ENCODE peak calls at places on chromosomes 12 and 14, in four cellular contexts. One of them, this sample, is unnamed.

GRCh38 chr14:29311983-29312382 is 545.4 kb downstream of the FOXG1 start:
- DNase-seq in right lobe of liver: no peak
- DNase-seq in neural progenitor cell: no peak
- DNase-seq in lower lobe of right lung: no peak
- DNase-seq in this sample: no peak

GRCh38 chr12:93662961-93663728 is 14.0 kb upstream of the CRADD start:
- DNase-seq in neural progenitor cell: no peak
- DNase-seq in lower lobe of right lung: no peak
- DNase-seq in right lobe of liver: peak
- DNase-seq in this sample: no peak

GRCh38 chr14:91369628-91370445 is 47.8 kb downstream of the CCDC88C start:
- DNase-seq in lower lobe of right lung: no peak
- DNase-seq in neural progenitor cell: no peak
- DNase-seq in right lobe of liver: no peak
- DNase-seq in this sample: no peak

GRCh38 chr14:96053600-96054381 is 14.6 kb downstream of the C14orf132 start:
- DNase-seq in neural progenitor cell: no peak
- DNase-seq in lower lobe of right lung: no peak
- DNase-seq in right lobe of liver: no peak
- DNase-seq in this sample: no peak

GRCh38 chr12:63916561-63917476 is 72.3 kb downstream of the SRGAP1 start:
- DNase-seq in neural progenitor cell: no peak
- DNase-seq in right lobe of liver: no peak
- DNase-seq in lower lobe of right lung: no peak
- DNase-seq in this sample: no peak

GRCh38 chr12:41577995-41578394 is 389.9 kb downstream of the PDZRN4 start:
- DNase-seq in neural progenitor cell: no peak
- DNase-seq in right lobe of liver: no peak
- DNase-seq in lower lobe of right lung: no peak
- DNase-seq in this sample: no peak

GRCh38 chr12:6211421-6211869 is 11.2 kb downstream of the CD9 start:
- DNase-seq in lower lobe of right lung: no peak
- DNase-seq in neural progenitor cell: no peak
- DNase-seq in right lobe of liver: no peak
- DNase-seq in this sample: no peak

GRCh38 chr14:68636597-68636996 is 156.3 kb downstream of the ZFP36L1 start:
- DNase-seq in lower lobe of right lung: no peak
- DNase-seq in right lobe of liver: no peak
- DNase-seq in neural progenitor cell: no peak
- DNase-seq in this sample: no peak

GRCh38 chr14:38171197-38171596 is 36.5 kb upstream of the SSTR1 start:
- DNase-seq in right lobe of liver: no peak
- DNase-seq in neural progenitor cell: no peak
- DNase-seq in lower lobe of right lung: peak
- DNase-seq in this sample: no peak

GRCh38 chr12:57852620-57853509 is 6.3 kb upstream of the CTDSP2 start:
- DNase-seq in neural progenitor cell: peak
- DNase-seq in right lobe of liver: no peak
- DNase-seq in lower lobe of right lung: peak
- DNase-seq in this sample: peak

GRCh38 chr14:29521526-29522137 is 406.0 kb downstream of the PRKD1 start:
- DNase-seq in lower lobe of right lung: no peak
- DNase-seq in neural progenitor cell: peak
- DNase-seq in right lobe of liver: no peak
- DNase-seq in this sample: no peak

GRCh38 chr12:47773062-47773857 is at the start of gene SLC48A1:
- DNase-seq in lower lobe of right lung: peak
- DNase-seq in right lobe of liver: peak
- DNase-seq in neural progenitor cell: peak
- DNase-seq in this sample: peak

GRCh38 chr12:15662303-15662980 is 126.7 kb downstream of the EPS8 start:
- DNase-seq in right lobe of liver: no peak
- DNase-seq in neural progenitor cell: no peak
- DNase-seq in lower lobe of right lung: no peak
- DNase-seq in this sample: no peak

GRCh38 chr12:59927041-59927440 is 331.2 kb downstream of the SLC16A7 start:
- DNase-seq in right lobe of liver: no peak
- DNase-seq in lower lobe of right lung: no peak
- DNase-seq in neural progenitor cell: no peak
- DNase-seq in this sample: no peak

GRCh38 chr12:69966409-69966808 is 141.4 kb downstream of the MYRFL start:
- DNase-seq in neural progenitor cell: no peak
- DNase-seq in lower lobe of right lung: no peak
- DNase-seq in right lobe of liver: no peak
- DNase-seq in this sample: peak

GRCh38 chr12:92210062-92210461 is 64.4 kb upstream of the BTG1 start:
- DNase-seq in right lobe of liver: no peak
- DNase-seq in neural progenitor cell: no peak
- DNase-seq in lower lobe of right lung: no peak
- DNase-seq in this sample: no peak

GRCh38 chr14:101350710-101351109 is 210.6 kb upstream of the DIO3 start:
- DNase-seq in lower lobe of right lung: no peak
- DNase-seq in right lobe of liver: no peak
- DNase-seq in neural progenitor cell: no peak
- DNase-seq in this sample: no peak

GRCh38 chr14:51818748-51819386 is 41.5 kb upstream of the GNG2 start:
- DNase-seq in neural progenitor cell: no peak
- DNase-seq in right lobe of liver: no peak
- DNase-seq in lower lobe of right lung: no peak
- DNase-seq in this sample: no peak

GRCh38 chr12:58502857-58503256 is 417.4 kb downstream of the LRIG3 start:
- DNase-seq in lower lobe of right lung: no peak
- DNase-seq in right lobe of liver: no peak
- DNase-seq in neural progenitor cell: peak
- DNase-seq in this sample: no peak

GRCh38 chr12:49187184-49187583 is 1.7 kb downstream of the TUBA1A start:
- DNase-seq in neural progenitor cell: peak
- DNase-seq in right lobe of liver: no peak
- DNase-seq in lower lobe of right lung: no peak
- DNase-seq in this sample: peak

GRCh38 chr12:12081836-12082497 is 11.2 kb downstream of the BCL2L14 start:
- DNase-seq in right lobe of liver: no peak
- DNase-seq in neural progenitor cell: peak
- DNase-seq in lower lobe of right lung: no peak
- DNase-seq in this sample: no peak

GRCh38 chr12:109734219-109735000 is 20.8 kb downstream of the FAM222A start:
- DNase-seq in neural progenitor cell: peak
- DNase-seq in lower lobe of right lung: peak
- DNase-seq in right lobe of liver: peak
- DNase-seq in this sample: no peak

GRCh38 chr12:62813031-62813829 is 121.7 kb downstream of the PPM1H start:
- DNase-seq in right lobe of liver: peak
- DNase-seq in neural progenitor cell: peak
- DNase-seq in lower lobe of right lung: peak
- DNase-seq in this sample: peak

GRCh38 chr14:94867931-94868597 is 98.2 kb upstream of the GSC start:
- DNase-seq in lower lobe of right lung: no peak
- DNase-seq in neural progenitor cell: peak
- DNase-seq in right lobe of liver: no peak
- DNase-seq in this sample: peak

GRCh38 chr12:52307836-52308806 is 13.1 kb downstream of the KRT83 start:
- DNase-seq in neural progenitor cell: peak
- DNase-seq in lower lobe of right lung: peak
- DNase-seq in right lobe of liver: peak
- DNase-seq in this sample: peak

GRCh38 chr12:102110782-102111181 is 9.1 kb downstream of the NUP37 start:
- DNase-seq in neural progenitor cell: no peak
- DNase-seq in right lobe of liver: no peak
- DNase-seq in lower lobe of right lung: no peak
- DNase-seq in this sample: no peak

GRCh38 chr12:116759783-116760581 is 21.9 kb downstream of the RNFT2 start:
- DNase-seq in neural progenitor cell: no peak
- DNase-seq in right lobe of liver: no peak
- DNase-seq in lower lobe of right lung: no peak
- DNase-seq in this sample: no peak

GRCh38 chr14:95386536-95386935 is 66.8 kb upstream of the CLMN start:
- DNase-seq in neural progenitor cell: no peak
- DNase-seq in right lobe of liver: no peak
- DNase-seq in lower lobe of right lung: no peak
- DNase-seq in this sample: no peak

GRCh38 chr12:27711312-27711682 is 665 bp downstream of the MRPS35 start:
- DNase-seq in right lobe of liver: no peak
- DNase-seq in lower lobe of right lung: no peak
- DNase-seq in neural progenitor cell: no peak
- DNase-seq in this sample: no peak

GRCh38 chr12:78149459-78149858 is 318.8 kb downstream of the NAV3 start:
- DNase-seq in lower lobe of right lung: no peak
- DNase-seq in right lobe of liver: no peak
- DNase-seq in neural progenitor cell: no peak
- DNase-seq in this sample: no peak

GRCh38 chr12:54134395-54134794 is 54.4 kb downstream of the SMUG1 start:
- DNase-seq in lower lobe of right lung: no peak
- DNase-seq in neural progenitor cell: no peak
- DNase-seq in right lobe of liver: no peak
- DNase-seq in this sample: no peak

GRCh38 chr14:76720382-76720813 is 40.9 kb upstream of the VASH1 start:
- DNase-seq in lower lobe of right lung: peak
- DNase-seq in right lobe of liver: peak
- DNase-seq in neural progenitor cell: peak
- DNase-seq in this sample: no peak

GRCh38 chr12:108734200-108734906 is 3.0 kb upstream of the CORO1C start:
- DNase-seq in lower lobe of right lung: no peak
- DNase-seq in neural progenitor cell: no peak
- DNase-seq in right lobe of liver: peak
- DNase-seq in this sample: no peak

GRCh38 chr14:76953196-76953945 is 75.1 kb downstream of the IRF2BPL start:
- DNase-seq in lower lobe of right lung: peak
- DNase-seq in neural progenitor cell: no peak
- DNase-seq in right lobe of liver: peak
- DNase-seq in this sample: no peak

GRCh38 chr12:12219664-12220063 is 47.2 kb downstream of the LRP6 start:
- DNase-seq in lower lobe of right lung: no peak
- DNase-seq in right lobe of liver: no peak
- DNase-seq in neural progenitor cell: no peak
- DNase-seq in this sample: no peak

GRCh38 chr14:90111895-90112534 is 50.2 kb downstream of the KCNK13 start:
- DNase-seq in lower lobe of right lung: no peak
- DNase-seq in right lobe of liver: no peak
- DNase-seq in neural progenitor cell: no peak
- DNase-seq in this sample: no peak

GRCh38 chr14:90114554-90114953 is 52.8 kb downstream of the KCNK13 start:
- DNase-seq in neural progenitor cell: peak
- DNase-seq in right lobe of liver: no peak
- DNase-seq in lower lobe of right lung: no peak
- DNase-seq in this sample: no peak

GRCh38 chr14:90115780-90116179 is 54.0 kb downstream of the KCNK13 start:
- DNase-seq in lower lobe of right lung: no peak
- DNase-seq in right lobe of liver: no peak
- DNase-seq in neural progenitor cell: no peak
- DNase-seq in this sample: no peak

DNA sequence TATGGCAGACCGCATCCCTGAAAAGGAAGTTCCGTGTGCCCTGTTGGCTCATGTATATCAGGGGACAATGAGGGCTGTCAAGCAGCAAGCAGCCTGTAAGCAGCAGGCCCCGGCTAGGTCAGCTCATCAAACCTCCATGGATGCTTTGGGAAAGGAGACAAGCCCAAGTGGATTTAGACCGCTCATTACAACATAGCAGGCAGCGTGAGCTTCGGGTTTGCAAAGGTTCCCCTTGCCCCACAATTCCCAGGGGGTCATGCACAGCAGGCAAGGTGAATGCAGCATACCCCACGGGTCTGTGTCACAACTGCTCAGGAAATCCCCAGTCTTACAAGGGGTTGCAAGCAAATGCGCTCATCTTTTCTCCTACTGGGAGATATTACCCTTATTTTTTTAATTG is 54.6 kb downstream of the KCNK13 start:
- DNase-seq in lower lobe of right lung: no peak
- DNase-seq in right lobe of liver: no peak
- DNase-seq in neural progenitor cell: no peak
- DNase-seq in this sample: no peak
- H3K27ac ChIP-seq in lower lobe of right lung: no peak
- H3K27ac ChIP-seq in right lobe of liver: no peak
- H3K27ac ChIP-seq in neural progenitor cell: no peak
- H3K27ac ChIP-seq in this sample: no peak

DNA sequence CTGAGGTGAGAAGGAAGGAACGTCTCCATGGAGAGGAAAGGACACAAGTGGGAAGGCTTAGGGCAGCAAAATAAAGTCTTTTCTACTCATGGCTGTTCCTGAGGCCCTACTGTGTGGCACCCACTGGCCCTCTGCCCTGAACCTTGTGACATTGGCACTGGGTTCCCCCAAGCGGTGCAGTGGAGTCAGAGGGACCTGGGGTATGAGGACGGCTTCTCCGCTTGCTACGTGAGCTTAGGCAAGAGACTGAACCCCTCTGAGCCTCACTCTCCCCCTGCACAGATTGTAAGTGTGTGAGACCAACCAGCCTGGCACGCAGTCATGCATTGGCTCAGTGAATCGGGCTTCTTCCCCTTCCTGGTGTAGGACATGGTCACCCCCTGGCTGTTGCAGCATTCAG is 19.7 kb downstream of the SLC6A12 start:
- DNase-seq in neural progenitor cell: no peak
- DNase-seq in right lobe of liver: no peak
- DNase-seq in lower lobe of right lung: no peak
- DNase-seq in this sample: no peak
- H3K27ac ChIP-seq in neural progenitor cell: no peak
- H3K27ac ChIP-seq in right lobe of liver: no peak
- H3K27ac ChIP-seq in lower lobe of right lung: no peak
- H3K27ac ChIP-seq in this sample: no peak

DNA sequence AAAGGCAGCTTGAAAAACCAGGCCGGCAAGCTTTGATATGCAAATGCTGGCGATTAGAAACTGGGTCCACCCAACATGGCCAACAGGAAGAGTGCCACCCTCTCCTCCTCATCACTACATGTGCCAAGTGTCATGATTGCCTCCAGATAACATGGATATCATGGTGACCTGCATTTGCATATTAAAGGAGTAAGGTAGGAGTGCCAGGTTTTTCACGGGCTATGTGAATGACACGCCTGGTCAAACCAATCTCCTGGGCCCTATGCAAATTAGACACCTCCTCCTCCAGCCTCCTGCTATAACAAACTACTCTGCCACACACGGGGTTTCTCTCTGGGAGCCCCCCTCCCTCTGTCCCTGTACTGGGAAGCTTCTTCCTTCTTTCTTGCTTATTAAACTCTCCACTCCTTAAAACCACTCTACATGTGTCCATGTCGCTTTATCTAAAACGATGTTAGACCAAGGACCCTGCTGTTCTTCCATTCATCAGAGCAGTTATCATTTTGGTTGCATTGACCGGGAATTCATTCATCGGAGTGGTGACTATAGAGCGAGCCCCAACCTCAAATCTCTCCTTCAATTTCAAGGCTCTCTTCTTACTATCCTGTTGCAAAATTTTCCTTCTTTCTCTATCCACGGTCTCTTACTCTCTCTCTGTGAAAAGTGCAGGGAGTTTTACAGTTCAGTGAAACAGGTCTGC is 27.5 kb downstream of the APOBEC1 start:
- DNase-seq in neural progenitor cell: peak
- DNase-seq in right lobe of liver: no peak
- DNase-seq in lower lobe of right lung: no peak
- DNase-seq in this sample: no peak
- H3K27ac ChIP-seq in neural progenitor cell: no peak
- H3K27ac ChIP-seq in right lobe of liver: no peak
- H3K27ac ChIP-seq in lower lobe of right lung: no peak
- H3K27ac ChIP-seq in this sample: no peak

GRCh38 chr14:48275301-48275700 is 599.9 kb upstream of the MDGA2 start:
- DNase-seq in lower lobe of right lung: no peak
- DNase-seq in neural progenitor cell: no peak
- DNase-seq in right lobe of liver: no peak
- DNase-seq in this sample: no peak
- H3K27ac ChIP-seq in lower lobe of right lung: no peak
- H3K27ac ChIP-seq in neural progenitor cell: no peak
- H3K27ac ChIP-seq in right lobe of liver: no peak
- H3K27ac ChIP-seq in this sample: peak